ENCODE peak calls at places on chromosomes 4 and X, in nine cellular contexts. W, E, J, R, H, X, B, U and N are unnamed samples.

GRCh38 chrX:155949098-155949497 is 48.4 kb upstream of the IL9R start:
- DNase-seq in R (no peak), B (no peak), U (no peak), J (no peak), E (no peak), W (no peak), H (peak; percentile 76), X (no peak), N (peak; percentile 12)

GRCh38 chr4:70640192-70640591 is 11.6 kb downstream of the ENAM start:
- DNase-seq in B (no peak), R (no peak), H (no peak), E (no peak), J (no peak), W (no peak), X (no peak), U (no peak), N (no peak)

GRCh38 chrX:2318371-2318770 is 182.4 kb downstream of the DHRSX start:
- DNase-seq in B (no peak), H (no peak), R (no peak), E (no peak), W (no peak), J (no peak), X (no peak), U (no peak), N (no peak)

GRCh38 chrX:137354851-137355250 is 211.1 kb upstream of the ZIC3 start:
- DNase-seq in H (no peak), R (no peak), B (no peak), J (no peak), X (no peak), U (no peak), E (no peak), W (no peak), N (no peak)

GRCh38 chr4:105060628-105061027 is 86.0 kb upstream of the TET2 start:
- DNase-seq in J (no peak), U (no peak), H (peak; percentile 20), W (no peak), R (no peak), X (peak; percentile 31), B (no peak), E (no peak), N (no peak)

GRCh38 chrX:122943918-122944317 is 240.2 kb upstream of the GRIA3 start:
- DNase-seq in R (no peak), X (no peak), B (no peak), U (no peak), J (no peak), E (peak; percentile 82), W (no peak), H (peak; percentile 74), N (no peak)

GRCh38 chrX:6685489-6685888 is 150.6 kb upstream of the VCX3A start:
- DNase-seq in B (no peak), W (no peak), J (no peak), U (no peak), H (no peak), R (no peak), X (no peak), E (no peak), N (no peak)

GRCh38 chr4:161581262-161581661 is 582.5 kb downstream of the FSTL5 start:
- DNase-seq in H (peak; percentile 62), W (no peak), B (no peak), U (no peak), J (no peak), R (no peak), E (no peak), X (no peak), N (no peak)

GRCh38 chr4:94244829-94245185 is 37.1 kb downstream of the SMARCAD1 start:
- DNase-seq in X (no peak), H (no peak), W (no peak), J (no peak), E (no peak), B (no peak), R (no peak), U (no peak), N (no peak)

GRCh38 chr4:186032259-186032658 is 36.7 kb upstream of the TLR3 start:
- DNase-seq in U (no peak), H (peak; percentile 24), B (no peak), X (no peak), W (no peak), J (no peak), R (no peak), E (no peak), N (no peak)

GRCh38 chrX:1466232-1466661 is 13.5 kb upstream of the ASMTL start:
- DNase-seq in B (no peak), U (no peak), W (no peak), R (no peak), X (no peak), H (no peak), J (no peak), E (no peak), N (no peak)

GRCh38 chrX:39814391-39814790 is 283.4 kb downstream of the BCOR start:
- DNase-seq in H (no peak), W (no peak), B (no peak), R (no peak), U (no peak), X (peak; percentile 23), J (no peak), E (peak; percentile 32), N (no peak)

GRCh38 chr4:121594796-121595526 is 101.8 kb downstream of the ANXA5 start:
- DNase-seq in X (peak; percentile 30), E (peak; percentile 60), U (no peak), J (no peak), W (no peak), B (no peak), R (no peak), H (peak; percentile 65), N (no peak)

GRCh38 chrX:69298466-69299140 is 133.3 kb upstream of the PJA1 start:
- DNase-seq in J (no peak), X (peak; percentile 4), B (no peak), U (no peak), H (peak; percentile 70), E (peak; percentile 6), W (no peak), R (no peak), N (peak; percentile 29)

GRCh38 chr4:26741491-26741871 is 119.2 kb upstream of the STIM2 start:
- DNase-seq in W (no peak), J (no peak), H (no peak), E (peak; percentile 3), B (peak; percentile 65), U (no peak), X (no peak), R (no peak), N (no peak)

GRCh38 chr4:152094851-152095700 is 334.3 kb upstream of the GATB start:
- DNase-seq in J (no peak), E (peak; percentile 76), H (peak; percentile 52), R (no peak), U (no peak), W (no peak), X (peak; percentile 67), B (no peak), N (no peak)

GRCh38 chr4:123898941-123899666 is 502.5 kb downstream of the SPRY1 start:
- DNase-seq in W (no peak), R (no peak), B (no peak), U (no peak), E (no peak), H (no peak), X (no peak), J (no peak), N (no peak)

GRCh38 chr4:102815981-102816380 is 11.4 kb downstream of the UBE2D3 start:
- DNase-seq in B (no peak), H (peak; percentile 86), X (peak; percentile 95), R (no peak), E (peak; percentile 94), U (no peak), W (no peak), J (no peak), N (no peak)

GRCh38 chr4:138789796-138790195 is 225.8 kb upstream of the NOCT start:
- DNase-seq in E (no peak), R (no peak), W (no peak), B (no peak), U (no peak), H (no peak), J (no peak), X (no peak), N (no peak)

GRCh38 chr4:26785766-26786165 is 74.9 kb upstream of the STIM2 start:
- DNase-seq in B (no peak), W (no peak), H (no peak), U (no peak), X (no peak), E (no peak), R (no peak), J (no peak), N (no peak)

GRCh38 chrX:129980043-129980442 is 2.4 kb upstream of the BCORL1 start:
- DNase-seq in W (peak; percentile 14), R (no peak), J (no peak), H (no peak), E (no peak), X (no peak), U (no peak), B (peak; percentile 48), N (no peak)

GRCh38 chrX:31298881-31299280 is 227.0 kb upstream of the FTHL17 start:
- DNase-seq in X (no peak), U (no peak), J (no peak), B (no peak), H (no peak), E (no peak), W (no peak), R (no peak), N (no peak)

GRCh38 chr4:133513891-133514290 is 364.8 kb downstream of the PCDH10 start:
- DNase-seq in H (no peak), J (no peak), B (no peak), W (no peak), U (no peak), X (no peak), E (peak; percentile 75), R (no peak), N (no peak)

GRCh38 chr4:182213024-182213423 is 30.2 kb upstream of the TENM3 start:
- DNase-seq in X (peak; percentile 79), U (no peak), J (no peak), R (no peak), H (peak; percentile 34), E (no peak), B (no peak), W (no peak), N (no peak)

GRCh38 chrX:17038681-17039161 is 92.3 kb downstream of the REPS2 start:
- DNase-seq in B (no peak), X (no peak), W (no peak), R (no peak), J (no peak), H (no peak), U (no peak), E (peak; percentile 20), N (no peak)

GRCh38 chr4:118798658-118799057 is 37.3 kb downstream of the SEC24D start:
- DNase-seq in B (no peak), U (no peak), J (no peak), X (no peak), R (no peak), H (no peak), E (no peak), W (no peak), N (no peak)

GRCh38 chrX:109487640-109488039 is 5.8 kb upstream of the GUCY2F start:
- DNase-seq in X (no peak), H (no peak), B (no peak), J (no peak), U (no peak), R (no peak), W (no peak), E (no peak), N (no peak)

GRCh38 chr4:83011779-83012630 is 1.4 kb upstream of the LIN54 start:
- DNase-seq in W (peak; percentile 10), U (no peak), X (peak; percentile 24), H (peak; percentile 54), E (peak; percentile 35), J (peak; percentile 49), B (no peak), R (no peak), N (no peak)

GRCh38 chr4:4386296-4386735 is 586 bp upstream of the NSG1 start:
- DNase-seq in W (no peak), R (no peak), J (peak; percentile 60), H (peak; percentile 49), U (no peak), X (no peak), E (no peak), B (peak; percentile 65), N (no peak)